ENCODE peak calls at places on chromosomes 11 and 22, in six cellular contexts. B is ACHN, R is nucleus accumbens, G is AG08396, Z is breast epithelium, M is WTC11. D is an unnamed sample.
A peak's percentile ranks its signal among the peaks of the same experiment; 100 is the strongest.

GRCh38 chr11:16859651-16860050 is 121.2 kb downstream of the C11orf58 start:
- DNase-seq in R (no peak), Z (no peak), M (no peak), G (no peak), B (no peak), D (no peak)

GRCh38 chr22:36143066-36143815 is 17.3 kb downstream of the APOL3 start:
- DNase-seq in G (no peak), Z (no peak), M (no peak), B (no peak), R (no peak), D (no peak)

GRCh38 chr22:33451851-33452469 is 393.8 kb upstream of the SYN3 start:
- DNase-seq in Z (no peak), M (no peak), B (no peak), R (no peak), G (no peak), D (no peak)

GRCh38 chr11:93959663-93960062 is 61.5 kb upstream of the HEPHL1 start:
- DNase-seq in G (no peak), B (no peak), R (no peak), Z (no peak), M (no peak), D (no peak)

GRCh38 chr11:78062671-78063070 is 990 bp upstream of the THRSP start:
- DNase-seq in B (no peak), G (no peak), M (no peak), Z (no peak), R (no peak), D (no peak)

GRCh38 chr11:46144741-46145140 is 23.5 kb upstream of the PHF21A start:
- DNase-seq in B (no peak), M (no peak), R (no peak), G (no peak), Z (no peak), D (no peak)

GRCh38 chr22:34638128-34638527 is 427.8 kb upstream of the ISX start:
- DNase-seq in Z (no peak), G (no peak), M (no peak), R (no peak), B (no peak), D (no peak)

GRCh38 chr11:86954288-86955110 is 696 bp downstream of the FZD4 start:
- DNase-seq in G (no peak), M (peak; percentile 48), R (no peak), B (peak; percentile 19), Z (no peak), D (no peak)

GRCh38 chr22:28002181-28002700 is 83.2 kb upstream of the PITPNB start:
- DNase-seq in Z (no peak), R (no peak), M (no peak), B (no peak), G (peak; percentile 36), D (no peak)

GRCh38 chr11:75148436-75148983 is 2.4 kb upstream of the SLCO2B1 start:
- DNase-seq in G (no peak), Z (no peak), M (no peak), R (no peak), B (no peak), D (no peak)

GRCh38 chr22:40247976-40248375 is 70.3 kb downstream of the TNRC6B start:
- DNase-seq in B (no peak), Z (no peak), R (no peak), G (no peak), M (no peak), D (no peak)

GRCh38 chr11:60679879-60680278 is 19.5 kb upstream of the MS4A8 start:
- DNase-seq in G (no peak), M (no peak), R (no peak), Z (no peak), B (no peak), D (no peak)

GRCh38 chr11:46718155-46719019 is 626 bp upstream of the F2 start:
- DNase-seq in M (no peak), Z (no peak), R (no peak), G (no peak), B (peak; percentile 44), D (no peak)

GRCh38 chr11:64234840-64235379 is 526 bp downstream of the VEGFB start:
- DNase-seq in G (peak; percentile 53), Z (no peak), M (peak; percentile 50), B (peak; percentile 41), R (peak; percentile 13), D (no peak)

GRCh38 chr22:38549106-38549884 is 20.7 kb downstream of the DMC1 start:
- DNase-seq in Z (no peak), B (no peak), G (no peak), M (no peak), R (no peak), D (peak; percentile 11)

GRCh38 chr11:113952588-113952987 is 22.3 kb upstream of the HTR3A start:
- DNase-seq in B (no peak), G (no peak), Z (no peak), R (no peak), M (no peak), D (no peak)

GRCh38 chr22:34111210-34111824 is 191.0 kb upstream of the LARGE1 start:
- DNase-seq in R (peak; percentile 1), M (peak; percentile 49), G (peak; percentile 32), B (peak; percentile 20), Z (no peak), D (no peak)

GRCh38 chr11:409600-410471 is 5.0 kb downstream of the SIGIRR start:
- DNase-seq in M (peak; percentile 11), B (peak; percentile 47), R (no peak), G (no peak), Z (no peak), D (no peak)

GRCh38 chr11:14078941-14079522 is 116.5 kb downstream of the SPON1 start:
- DNase-seq in Z (no peak), R (no peak), G (no peak), B (no peak), M (no peak), D (no peak)

GRCh38 chr22:44605486-44605885 is 96.5 kb upstream of the PRR5 start:
- DNase-seq in B (no peak), Z (no peak), M (no peak), G (no peak), R (no peak), D (no peak)

GRCh38 chr22:35612903-35613302 is 4.2 kb downstream of the MB start:
- DNase-seq in B (no peak), Z (no peak), R (no peak), M (no peak), G (no peak), D (no peak)

D was measured in prostate gland.